ENCODE peak calls at places on chromosomes 12 and 14, in six cellular contexts. P is RWPE2, B is fibroblast of the aortic adventitia, U is coronary artery, Y is cardiac fibroblast, I is WERI-Rb-1. W is an unnamed sample.

GRCh38 chr12:79645235-79645630 is 45.5 kb downstream of the PAWR start:
- DNase-seq in I (no peak), P (no peak), B (no peak), U (no peak), Y (no peak), W (no peak)

GRCh38 chr12:131138638-131139362 is 185.1 kb downstream of the ADGRD1 start:
- DNase-seq in U (no peak), B (no peak), Y (no peak), I (no peak), P (no peak), W (no peak)

GRCh38 chr14:69755784-69756183 is 11.2 kb upstream of the SRSF5 start:
- DNase-seq in U (no peak), B (no peak), P (no peak), I (no peak), Y (no peak), W (no peak)

GRCh38 chr14:103016071-103016470 is 41.3 kb downstream of the CDC42BPB start:
- DNase-seq in Y (no peak), I (no peak), P (peak), B (no peak), U (no peak), W (no peak)

GRCh38 chr14:20632831-20633771 is 8.4 kb downstream of the OR6S1 start:
- DNase-seq in U (no peak), P (no peak), Y (peak), B (peak), I (no peak), W (peak)

GRCh38 chr14:84622357-84622756 is 907.6 kb upstream of the FLRT2 start:
- DNase-seq in Y (peak), B (no peak), P (no peak), I (no peak), U (no peak), W (no peak)

GRCh38 chr12:96036765-96037455 is 1.5 kb upstream of the LTA4H start:
- DNase-seq in I (no peak), U (no peak), Y (no peak), P (no peak), B (no peak), W (no peak)

GRCh38 chr12:11812558-11813421 is 163.3 kb downstream of the ETV6 start:
- DNase-seq in I (no peak), B (peak), P (no peak), U (no peak), Y (peak), W (peak)

GRCh38 chr12:40980346-40981005 is 207.6 kb upstream of the PDZRN4 start:
- DNase-seq in P (no peak), Y (no peak), I (no peak), B (no peak), U (no peak), W (no peak)

GRCh38 chr14:37195327-37195726 is 2.4 kb upstream of the MIPOL1 start:
- DNase-seq in U (no peak), B (peak), Y (no peak), P (no peak), I (no peak), W (no peak)

GRCh38 chr14:78029471-78030372 is 140.5 kb upstream of the NRXN3 start:
- DNase-seq in B (peak), I (peak), Y (no peak), P (no peak), U (no peak), W (no peak)
- TF ChIP-seq CTCF in B (peak), I (peak), Y (no peak), P (peak), U (no peak), W (no peak)

GRCh38 chr14:24439257-24439656 is 3.3 kb downstream of the SDR39U1 start:
- DNase-seq in P (no peak), Y (no peak), B (no peak), U (no peak), I (no peak), W (no peak)
- TF ChIP-seq CTCF in P (no peak), Y (no peak), B (no peak), U (no peak), I (no peak), W (no peak)

GRCh38 chr12:52300796-52301691 is 9.7 kb upstream of the KRT81 start:
- DNase-seq in P (no peak), Y (no peak), I (no peak), U (no peak), B (no peak), W (no peak)

GRCh38 chr12:52308807-52309425 is 12.3 kb downstream of the KRT83 start:
- DNase-seq in I (no peak), B (no peak), U (no peak), Y (no peak), P (no peak), W (no peak)

GRCh38 chr12:52307836-52308806 is 13.1 kb downstream of the KRT83 start:
- DNase-seq in P (no peak), U (peak), B (peak), Y (peak), I (peak), W (peak)

GRCh38 chr12:52310622-52311281 is 10.4 kb downstream of the KRT83 start:
- DNase-seq in P (no peak), Y (peak), B (no peak), I (no peak), U (no peak), W (no peak)

DNA sequence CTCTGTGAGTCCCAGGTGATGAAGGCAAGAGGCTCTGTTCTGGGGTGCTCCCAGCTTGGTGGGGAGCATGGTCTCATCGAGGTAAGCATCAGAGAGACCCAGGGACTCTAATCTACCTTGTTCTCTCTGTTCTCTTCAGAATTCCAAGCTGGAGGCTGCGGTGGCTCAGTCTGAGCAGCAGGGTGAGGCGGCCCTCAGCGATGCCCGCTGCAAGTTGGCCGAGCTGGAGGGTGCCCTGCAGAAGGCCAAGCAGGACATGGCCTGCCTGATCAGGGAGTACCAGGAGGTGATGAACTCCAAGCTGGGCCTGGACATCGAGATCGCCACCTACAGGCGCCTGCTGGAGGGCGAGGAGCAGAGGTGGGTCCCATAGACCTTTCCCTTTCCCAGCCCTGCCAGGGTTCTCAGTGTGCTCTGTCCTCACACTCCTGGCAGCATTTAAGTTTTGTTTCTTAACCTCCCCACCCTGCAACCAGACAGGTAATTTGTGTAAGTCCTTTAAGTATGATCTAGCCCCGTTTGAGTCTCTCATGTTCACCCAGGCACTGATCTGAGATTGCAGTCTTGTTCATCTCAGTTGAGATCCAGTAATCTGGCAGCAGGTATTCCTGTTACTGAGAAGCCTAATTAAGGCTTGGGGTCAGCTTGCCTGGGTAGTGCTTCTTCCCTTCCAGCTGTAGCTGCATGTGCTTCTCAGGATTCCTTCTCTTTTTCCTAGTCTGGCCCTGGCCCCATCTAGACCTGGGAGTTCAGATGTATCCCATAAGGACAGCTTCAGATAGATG is 14.8 kb upstream of the KRT81 start:
- DNase-seq in U (no peak), Y (no peak), I (no peak), P (no peak), B (no peak), W (no peak)
- TF ChIP-seq CTCF in U (no peak), Y (peak), I (peak), P (peak), B (no peak), W (no peak)

GRCh38 chr12:63098851-63099250 is 52.1 kb downstream of the AVPR1A start:
- DNase-seq in I (peak), Y (no peak), U (no peak), B (no peak), P (no peak), W (no peak)
- TF ChIP-seq CTCF in I (peak), Y (no peak), U (no peak), B (no peak), P (no peak), W (no peak)

DNA sequence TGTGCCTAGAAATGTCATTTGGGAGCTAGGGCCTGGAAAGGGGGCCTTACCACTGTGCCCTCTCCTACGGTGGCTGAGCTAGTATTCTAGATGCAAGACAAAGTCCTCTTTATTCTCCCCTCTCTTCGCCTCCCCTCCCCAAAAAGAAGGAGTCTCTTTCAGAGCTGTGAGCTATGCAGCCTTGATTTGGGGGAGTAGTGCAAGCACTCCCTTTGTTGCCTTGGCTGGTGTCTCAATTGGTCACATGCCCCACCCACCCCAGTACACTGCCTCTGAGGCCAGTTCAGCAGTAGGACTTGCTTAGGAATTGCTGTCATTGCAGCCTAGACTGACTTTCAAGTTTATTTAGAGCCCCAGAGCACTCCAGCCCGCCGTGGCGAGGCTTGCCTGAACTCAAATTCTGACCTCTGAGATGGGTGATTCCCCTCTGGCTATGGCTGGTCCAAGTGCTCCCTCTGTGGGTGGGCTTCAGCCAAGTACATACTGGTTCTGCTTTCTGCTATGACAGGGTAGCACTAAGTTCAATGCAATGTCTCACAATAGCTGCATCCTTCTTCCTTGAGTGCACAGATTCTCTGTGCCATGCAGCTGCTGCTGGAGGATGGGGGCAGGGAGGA is 37.0 kb upstream of the FBXO33 start:
- DNase-seq in P (no peak), Y (peak), B (peak), I (peak), U (no peak), W (peak)
- TF ChIP-seq CTCF in P (no peak), Y (peak), B (no peak), I (peak), U (no peak), W (peak)

GRCh38 chr12:57103856-57104255 is 7.3 kb downstream of the STAT6 start:
- DNase-seq in I (no peak), Y (no peak), B (no peak), U (no peak), P (no peak), W (no peak)

GRCh38 chr12:57099766-57100165 is 10.9 kb downstream of the NAB2 start:
- DNase-seq in B (no peak), P (no peak), Y (no peak), I (no peak), U (no peak), W (no peak)

GRCh38 chr12:57104292-57104910 is 6.8 kb downstream of the STAT6 start:
- DNase-seq in U (no peak), B (no peak), I (no peak), Y (no peak), P (no peak), W (no peak)

GRCh38 chr12:57099062-57099714 is 10.3 kb downstream of the NAB2 start:
- DNase-seq in Y (no peak), P (no peak), B (no peak), I (no peak), U (no peak), W (no peak)

DNA sequence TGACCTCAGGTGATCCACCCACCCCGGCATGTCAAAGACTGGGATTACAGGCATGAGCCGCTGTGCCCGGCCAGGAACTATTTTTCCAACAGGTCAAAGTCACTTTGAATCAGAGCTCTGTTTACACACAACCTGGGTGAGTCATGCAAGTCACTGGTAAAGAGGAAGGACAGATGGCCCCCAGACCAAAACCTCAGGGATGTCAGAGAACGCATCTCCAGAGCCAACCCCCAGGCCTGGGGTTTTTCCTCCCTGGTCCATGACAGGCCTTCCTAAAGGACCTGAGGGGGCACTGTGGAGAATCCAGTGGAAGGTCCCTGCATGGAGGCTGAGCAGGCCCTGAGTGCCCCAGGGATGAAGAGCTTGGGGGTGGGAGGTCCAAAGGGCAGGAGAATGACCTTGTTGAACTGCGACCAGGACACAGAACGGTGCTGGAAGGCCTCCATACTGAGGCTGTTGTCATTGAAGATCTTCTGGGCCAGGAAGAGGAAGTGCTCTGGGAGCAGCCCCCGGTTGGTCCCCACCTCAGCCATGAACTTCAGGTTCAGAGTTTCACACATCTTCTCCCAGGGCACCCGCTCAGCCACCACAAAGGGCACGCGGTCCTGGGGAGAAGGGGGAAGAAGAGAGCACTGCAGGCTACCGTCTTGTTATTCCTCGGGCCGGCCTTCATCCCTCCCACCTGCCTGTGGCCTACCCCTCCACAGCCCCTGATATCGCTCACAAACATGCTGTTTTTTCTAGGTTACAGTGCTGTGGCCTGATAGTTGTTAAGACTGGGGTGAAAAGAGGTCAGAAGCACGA is 9.1 kb downstream of the STAT6 start:
- DNase-seq in B (no peak), U (no peak), Y (no peak), I (no peak), P (no peak), W (no peak)
- TF ChIP-seq CTCF in B (no peak), U (no peak), Y (no peak), I (no peak), P (no peak), W (no peak)

DNA sequence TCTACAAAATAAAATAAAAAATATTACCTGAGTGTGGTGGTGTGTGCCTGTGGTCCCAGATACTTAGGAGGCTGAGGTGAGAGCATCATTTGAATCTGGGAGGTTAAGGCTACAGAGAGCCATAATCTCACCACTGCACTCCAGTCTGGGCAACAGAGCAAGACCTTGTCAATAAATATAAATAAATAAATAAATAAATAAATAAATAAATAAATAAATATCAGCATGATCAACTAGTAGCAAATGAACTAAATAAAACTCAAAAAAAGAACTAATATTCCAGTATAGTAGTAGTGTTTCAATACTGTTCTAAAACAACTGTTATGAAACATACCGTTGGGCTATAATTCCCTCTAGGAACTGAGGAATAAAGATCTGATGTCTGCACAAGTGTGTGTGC is 74.4 kb downstream of the C12orf42 start:
- DNase-seq in B (no peak), P (no peak), U (no peak), Y (no peak), I (no peak), W (no peak)
- TF ChIP-seq CTCF in B (no peak), P (no peak), U (no peak), Y (no peak), I (no peak), W (no peak)

DNA sequence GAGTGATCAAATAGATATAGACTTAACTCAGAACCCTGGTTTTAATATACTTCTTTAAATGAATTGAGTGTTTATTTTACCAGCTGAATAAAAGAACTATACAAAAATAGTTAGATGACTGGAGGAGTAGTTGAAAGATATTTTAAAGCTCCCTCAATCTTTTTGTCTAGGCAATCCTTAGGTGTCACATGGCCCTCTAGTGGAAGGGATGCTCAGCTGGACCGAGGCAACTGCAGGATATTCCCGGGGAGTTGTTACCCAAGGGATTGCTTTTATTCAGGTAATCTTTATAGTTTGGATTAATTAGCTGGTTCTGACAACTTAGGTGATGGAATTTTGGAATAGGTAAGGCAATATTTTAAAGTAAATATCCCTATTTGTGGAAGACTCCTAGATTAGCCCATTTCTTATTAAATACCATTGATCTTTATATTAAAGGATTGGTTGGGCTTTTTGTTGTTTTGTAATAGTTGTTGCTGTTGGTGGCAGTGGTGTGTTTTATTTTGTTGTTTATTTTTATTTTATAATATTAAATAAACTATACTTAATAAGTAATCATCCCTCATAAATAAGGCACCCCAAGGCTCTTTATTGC is 57.1 kb downstream of the ZDHHC17 start:
- DNase-seq in U (no peak), I (peak), P (no peak), Y (peak), B (peak), W (peak)
- TF ChIP-seq CTCF in U (peak), I (peak), P (peak), Y (peak), B (peak), W (peak)